ENCODE peak calls at places on chromosomes 13 and 19, in eight cellular contexts. One of them, this sample, is unnamed.

GRCh38 chr19:53994811-53995210 is 3.4 kb downstream of the CACNG6 start:
- DNase-seq in BJ: no peak
- DNase-seq in NCI-H2029 treated with DMSO at 0.1 percent for 48 hours: no peak
- DNase-seq in fibroblast of pulmonary artery: no peak
- DNase-seq in activated CD8-positive, alpha-beta T cell treated with anti-CD3 and anti-CD28 coated beads, Interleukin-2, amount 10 ng/mL, durations not matched to agents 7 days and 5 days: no peak
- DNase-seq in uterus: no peak
- DNase-seq in NCI-H510A: no peak
- DNase-seq in hepatic stellate cell: no peak
- DNase-seq in this sample: no peak

GRCh38 chr13:97359181-97360057 is 74.5 kb upstream of the RAP2A start:
- DNase-seq in hepatic stellate cell: peak
- DNase-seq in fibroblast of pulmonary artery: peak
- DNase-seq in BJ: peak
- DNase-seq in NCI-H2029 treated with DMSO at 0.1 percent for 48 hours: peak
- DNase-seq in NCI-H510A: peak
- DNase-seq in activated CD8-positive, alpha-beta T cell treated with anti-CD3 and anti-CD28 coated beads, Interleukin-2, amount 10 ng/mL, durations not matched to agents 7 days and 5 days: peak
- DNase-seq in uterus: peak
- DNase-seq in this sample: peak

GRCh38 chr19:45097776-45098520 is 5.0 kb downstream of the PPP1R37 start:
- DNase-seq in uterus: peak
- DNase-seq in fibroblast of pulmonary artery: peak
- DNase-seq in activated CD8-positive, alpha-beta T cell treated with anti-CD3 and anti-CD28 coated beads, Interleukin-2, amount 10 ng/mL, durations not matched to agents 7 days and 5 days: no peak
- DNase-seq in NCI-H510A: no peak
- DNase-seq in BJ: peak
- DNase-seq in NCI-H2029 treated with DMSO at 0.1 percent for 48 hours: no peak
- DNase-seq in hepatic stellate cell: peak
- DNase-seq in this sample: no peak

GRCh38 chr13:30857018-30857417 is 49.1 kb upstream of the MEDAG start:
- DNase-seq in BJ: no peak
- DNase-seq in hepatic stellate cell: no peak
- DNase-seq in uterus: no peak
- DNase-seq in fibroblast of pulmonary artery: no peak
- DNase-seq in NCI-H510A: no peak
- DNase-seq in activated CD8-positive, alpha-beta T cell treated with anti-CD3 and anti-CD28 coated beads, Interleukin-2, amount 10 ng/mL, durations not matched to agents 7 days and 5 days: no peak
- DNase-seq in NCI-H2029 treated with DMSO at 0.1 percent for 48 hours: no peak
- DNase-seq in this sample: no peak

GRCh38 chr19:377801-378581 is 31.0 kb downstream of the C2CD4C start:
- DNase-seq in fibroblast of pulmonary artery: no peak
- DNase-seq in NCI-H2029 treated with DMSO at 0.1 percent for 48 hours: no peak
- DNase-seq in BJ: no peak
- DNase-seq in hepatic stellate cell: no peak
- DNase-seq in uterus: no peak
- DNase-seq in activated CD8-positive, alpha-beta T cell treated with anti-CD3 and anti-CD28 coated beads, Interleukin-2, amount 10 ng/mL, durations not matched to agents 7 days and 5 days: no peak
- DNase-seq in NCI-H510A: no peak
- DNase-seq in this sample: no peak

GRCh38 chr19:36136975-36137686 is 2.7 kb upstream of the CAPNS1 start:
- DNase-seq in activated CD8-positive, alpha-beta T cell treated with anti-CD3 and anti-CD28 coated beads, Interleukin-2, amount 10 ng/mL, durations not matched to agents 7 days and 5 days: no peak
- DNase-seq in NCI-H2029 treated with DMSO at 0.1 percent for 48 hours: peak
- DNase-seq in BJ: no peak
- DNase-seq in hepatic stellate cell: peak
- DNase-seq in fibroblast of pulmonary artery: peak
- DNase-seq in uterus: no peak
- DNase-seq in NCI-H510A: no peak
- DNase-seq in this sample: peak

GRCh38 chr19:17654993-17655392 is 33.2 kb downstream of the UNC13A start:
- DNase-seq in activated CD8-positive, alpha-beta T cell treated with anti-CD3 and anti-CD28 coated beads, Interleukin-2, amount 10 ng/mL, durations not matched to agents 7 days and 5 days: no peak
- DNase-seq in uterus: no peak
- DNase-seq in NCI-H2029 treated with DMSO at 0.1 percent for 48 hours: no peak
- DNase-seq in BJ: no peak
- DNase-seq in NCI-H510A: no peak
- DNase-seq in fibroblast of pulmonary artery: no peak
- DNase-seq in hepatic stellate cell: no peak
- DNase-seq in this sample: no peak

GRCh38 chr13:76769238-76769859 is 116.9 kb downstream of the KCTD12 start:
- DNase-seq in NCI-H2029 treated with DMSO at 0.1 percent for 48 hours: no peak
- DNase-seq in uterus: no peak
- DNase-seq in fibroblast of pulmonary artery: no peak
- DNase-seq in hepatic stellate cell: no peak
- DNase-seq in BJ: no peak
- DNase-seq in activated CD8-positive, alpha-beta T cell treated with anti-CD3 and anti-CD28 coated beads, Interleukin-2, amount 10 ng/mL, durations not matched to agents 7 days and 5 days: no peak
- DNase-seq in NCI-H510A: no peak
- DNase-seq in this sample: no peak

GRCh38 chr13:111371211-111371610 is 50.8 kb downstream of the TEX29 start:
- DNase-seq in uterus: no peak
- DNase-seq in activated CD8-positive, alpha-beta T cell treated with anti-CD3 and anti-CD28 coated beads, Interleukin-2, amount 10 ng/mL, durations not matched to agents 7 days and 5 days: no peak
- DNase-seq in NCI-H510A: no peak
- DNase-seq in hepatic stellate cell: no peak
- DNase-seq in BJ: no peak
- DNase-seq in fibroblast of pulmonary artery: peak
- DNase-seq in NCI-H2029 treated with DMSO at 0.1 percent for 48 hours: no peak
- DNase-seq in this sample: no peak

GRCh38 chr13:99103536-99103935 is 97.1 kb upstream of the UBAC2 start:
- DNase-seq in fibroblast of pulmonary artery: no peak
- DNase-seq in NCI-H510A: no peak
- DNase-seq in NCI-H2029 treated with DMSO at 0.1 percent for 48 hours: no peak
- DNase-seq in BJ: no peak
- DNase-seq in uterus: no peak
- DNase-seq in activated CD8-positive, alpha-beta T cell treated with anti-CD3 and anti-CD28 coated beads, Interleukin-2, amount 10 ng/mL, durations not matched to agents 7 days and 5 days: no peak
- DNase-seq in hepatic stellate cell: no peak
- DNase-seq in this sample: no peak

GRCh38 chr19:21491161-21491560 is 14.2 kb upstream of the ZNF429 start:
- DNase-seq in hepatic stellate cell: no peak
- DNase-seq in fibroblast of pulmonary artery: no peak
- DNase-seq in uterus: no peak
- DNase-seq in BJ: no peak
- DNase-seq in NCI-H2029 treated with DMSO at 0.1 percent for 48 hours: no peak
- DNase-seq in NCI-H510A: no peak
- DNase-seq in activated CD8-positive, alpha-beta T cell treated with anti-CD3 and anti-CD28 coated beads, Interleukin-2, amount 10 ng/mL, durations not matched to agents 7 days and 5 days: no peak
- DNase-seq in this sample: no peak

GRCh38 chr13:29369060-29369743 is 226.3 kb downstream of the SLC7A1 start:
- DNase-seq in NCI-H2029 treated with DMSO at 0.1 percent for 48 hours: peak
- DNase-seq in fibroblast of pulmonary artery: peak
- DNase-seq in NCI-H510A: no peak
- DNase-seq in uterus: no peak
- DNase-seq in activated CD8-positive, alpha-beta T cell treated with anti-CD3 and anti-CD28 coated beads, Interleukin-2, amount 10 ng/mL, durations not matched to agents 7 days and 5 days: no peak
- DNase-seq in BJ: no peak
- DNase-seq in hepatic stellate cell: peak
- DNase-seq in this sample: no peak

GRCh38 chr13:44734204-44734707 is 158.1 kb upstream of the TSC22D1 start:
- DNase-seq in BJ: no peak
- DNase-seq in activated CD8-positive, alpha-beta T cell treated with anti-CD3 and anti-CD28 coated beads, Interleukin-2, amount 10 ng/mL, durations not matched to agents 7 days and 5 days: no peak
- DNase-seq in NCI-H510A: no peak
- DNase-seq in fibroblast of pulmonary artery: peak
- DNase-seq in uterus: no peak
- DNase-seq in hepatic stellate cell: no peak
- DNase-seq in NCI-H2029 treated with DMSO at 0.1 percent for 48 hours: peak
- DNase-seq in this sample: no peak

GRCh38 chr13:71864981-71865857 is 1.8 kb downstream of the DACH1 start:
- DNase-seq in fibroblast of pulmonary artery: no peak
- DNase-seq in activated CD8-positive, alpha-beta T cell treated with anti-CD3 and anti-CD28 coated beads, Interleukin-2, amount 10 ng/mL, durations not matched to agents 7 days and 5 days: no peak
- DNase-seq in hepatic stellate cell: peak
- DNase-seq in NCI-H510A: no peak
- DNase-seq in NCI-H2029 treated with DMSO at 0.1 percent for 48 hours: no peak
- DNase-seq in uterus: peak
- DNase-seq in BJ: no peak
- DNase-seq in this sample: no peak

GRCh38 chr19:13978306-13978705 is 26.0 kb downstream of the DCAF15 start:
- DNase-seq in activated CD8-positive, alpha-beta T cell treated with anti-CD3 and anti-CD28 coated beads, Interleukin-2, amount 10 ng/mL, durations not matched to agents 7 days and 5 days: no peak
- DNase-seq in uterus: peak
- DNase-seq in BJ: no peak
- DNase-seq in fibroblast of pulmonary artery: peak
- DNase-seq in hepatic stellate cell: no peak
- DNase-seq in NCI-H510A: no peak
- DNase-seq in NCI-H2029 treated with DMSO at 0.1 percent for 48 hours: peak
- DNase-seq in this sample: no peak

GRCh38 chr19:3225677-3226093 is 1.2 kb downstream of the CELF5 start:
- DNase-seq in uterus: no peak
- DNase-seq in BJ: no peak
- DNase-seq in hepatic stellate cell: no peak
- DNase-seq in activated CD8-positive, alpha-beta T cell treated with anti-CD3 and anti-CD28 coated beads, Interleukin-2, amount 10 ng/mL, durations not matched to agents 7 days and 5 days: no peak
- DNase-seq in fibroblast of pulmonary artery: no peak
- DNase-seq in NCI-H2029 treated with DMSO at 0.1 percent for 48 hours: no peak
- DNase-seq in NCI-H510A: no peak
- DNase-seq in this sample: no peak

GRCh38 chr13:50809133-50810090 is 34.1 kb downstream of the DLEU7 start:
- DNase-seq in hepatic stellate cell: no peak
- DNase-seq in NCI-H510A: peak
- DNase-seq in activated CD8-positive, alpha-beta T cell treated with anti-CD3 and anti-CD28 coated beads, Interleukin-2, amount 10 ng/mL, durations not matched to agents 7 days and 5 days: no peak
- DNase-seq in NCI-H2029 treated with DMSO at 0.1 percent for 48 hours: no peak
- DNase-seq in BJ: peak
- DNase-seq in fibroblast of pulmonary artery: no peak
- DNase-seq in uterus: no peak
- DNase-seq in this sample: no peak

GRCh38 chr19:7346488-7346971 is 2.2 kb upstream of the ARHGEF18 start:
- DNase-seq in NCI-H510A: no peak
- DNase-seq in hepatic stellate cell: no peak
- DNase-seq in fibroblast of pulmonary artery: no peak
- DNase-seq in BJ: no peak
- DNase-seq in NCI-H2029 treated with DMSO at 0.1 percent for 48 hours: no peak
- DNase-seq in uterus: no peak
- DNase-seq in activated CD8-positive, alpha-beta T cell treated with anti-CD3 and anti-CD28 coated beads, Interleukin-2, amount 10 ng/mL, durations not matched to agents 7 days and 5 days: no peak
- DNase-seq in this sample: no peak

GRCh38 chr13:79365981-79366380 is 40.1 kb downstream of the RBM26 start:
- DNase-seq in NCI-H2029 treated with DMSO at 0.1 percent for 48 hours: no peak
- DNase-seq in fibroblast of pulmonary artery: no peak
- DNase-seq in activated CD8-positive, alpha-beta T cell treated with anti-CD3 and anti-CD28 coated beads, Interleukin-2, amount 10 ng/mL, durations not matched to agents 7 days and 5 days: no peak
- DNase-seq in BJ: no peak
- DNase-seq in hepatic stellate cell: no peak
- DNase-seq in NCI-H510A: no peak
- DNase-seq in uterus: no peak
- DNase-seq in this sample: no peak

GRCh38 chr13:97279913-97280312 is 57.8 kb downstream of the MBNL2 start:
- DNase-seq in activated CD8-positive, alpha-beta T cell treated with anti-CD3 and anti-CD28 coated beads, Interleukin-2, amount 10 ng/mL, durations not matched to agents 7 days and 5 days: no peak
- DNase-seq in fibroblast of pulmonary artery: peak
- DNase-seq in hepatic stellate cell: no peak
- DNase-seq in NCI-H2029 treated with DMSO at 0.1 percent for 48 hours: no peak
- DNase-seq in BJ: peak
- DNase-seq in uterus: no peak
- DNase-seq in NCI-H510A: no peak
- DNase-seq in this sample: no peak

GRCh38 chr13:28035146-28035782 is 46.8 kb upstream of the URAD start:
- DNase-seq in BJ: no peak
- DNase-seq in uterus: no peak
- DNase-seq in NCI-H2029 treated with DMSO at 0.1 percent for 48 hours: peak
- DNase-seq in activated CD8-positive, alpha-beta T cell treated with anti-CD3 and anti-CD28 coated beads, Interleukin-2, amount 10 ng/mL, durations not matched to agents 7 days and 5 days: no peak
- DNase-seq in fibroblast of pulmonary artery: no peak
- DNase-seq in NCI-H510A: peak
- DNase-seq in hepatic stellate cell: no peak
- DNase-seq in this sample: no peak

GRCh38 chr13:99969934-99970760 is 1.4 kb downstream of the ZIC5 start:
- DNase-seq in hepatic stellate cell: no peak
- DNase-seq in NCI-H510A: peak
- DNase-seq in uterus: no peak
- DNase-seq in NCI-H2029 treated with DMSO at 0.1 percent for 48 hours: no peak
- DNase-seq in activated CD8-positive, alpha-beta T cell treated with anti-CD3 and anti-CD28 coated beads, Interleukin-2, amount 10 ng/mL, durations not matched to agents 7 days and 5 days: peak
- DNase-seq in fibroblast of pulmonary artery: no peak
- DNase-seq in BJ: no peak
- DNase-seq in this sample: peak

GRCh38 chr19:29477831-29478577 is 47.8 kb upstream of the VSTM2B start:
- DNase-seq in NCI-H2029 treated with DMSO at 0.1 percent for 48 hours: no peak
- DNase-seq in fibroblast of pulmonary artery: no peak
- DNase-seq in uterus: no peak
- DNase-seq in hepatic stellate cell: no peak
- DNase-seq in NCI-H510A: no peak
- DNase-seq in activated CD8-positive, alpha-beta T cell treated with anti-CD3 and anti-CD28 coated beads, Interleukin-2, amount 10 ng/mL, durations not matched to agents 7 days and 5 days: no peak
- DNase-seq in BJ: no peak
- DNase-seq in this sample: no peak

GRCh38 chr13:76632388-76633044 is 253.7 kb downstream of the KCTD12 start:
- DNase-seq in NCI-H2029 treated with DMSO at 0.1 percent for 48 hours: no peak
- DNase-seq in NCI-H510A: no peak
- DNase-seq in activated CD8-positive, alpha-beta T cell treated with anti-CD3 and anti-CD28 coated beads, Interleukin-2, amount 10 ng/mL, durations not matched to agents 7 days and 5 days: no peak
- DNase-seq in BJ: no peak
- DNase-seq in hepatic stellate cell: no peak
- DNase-seq in uterus: no peak
- DNase-seq in fibroblast of pulmonary artery: peak
- DNase-seq in this sample: no peak

GRCh38 chr13:28037399-28037798 is 48.9 kb upstream of the URAD start:
- DNase-seq in uterus: no peak
- DNase-seq in NCI-H2029 treated with DMSO at 0.1 percent for 48 hours: no peak
- DNase-seq in hepatic stellate cell: peak
- DNase-seq in activated CD8-positive, alpha-beta T cell treated with anti-CD3 and anti-CD28 coated beads, Interleukin-2, amount 10 ng/mL, durations not matched to agents 7 days and 5 days: no peak
- DNase-seq in BJ: no peak
- DNase-seq in NCI-H510A: no peak
- DNase-seq in fibroblast of pulmonary artery: no peak
- DNase-seq in this sample: no peak

GRCh38 chr19:38264486-38265212 is at the start of gene SPINT2:
- DNase-seq in NCI-H2029 treated with DMSO at 0.1 percent for 48 hours: no peak
- DNase-seq in uterus: no peak
- DNase-seq in hepatic stellate cell: no peak
- DNase-seq in NCI-H510A: peak
- DNase-seq in activated CD8-positive, alpha-beta T cell treated with anti-CD3 and anti-CD28 coated beads, Interleukin-2, amount 10 ng/mL, durations not matched to agents 7 days and 5 days: peak
- DNase-seq in fibroblast of pulmonary artery: no peak
- DNase-seq in BJ: no peak
- DNase-seq in this sample: peak

GRCh38 chr13:33855371-33855895 is 37.5 kb downstream of the RFC3 start:
- DNase-seq in activated CD8-positive, alpha-beta T cell treated with anti-CD3 and anti-CD28 coated beads, Interleukin-2, amount 10 ng/mL, durations not matched to agents 7 days and 5 days: no peak
- DNase-seq in uterus: no peak
- DNase-seq in NCI-H2029 treated with DMSO at 0.1 percent for 48 hours: no peak
- DNase-seq in hepatic stellate cell: no peak
- DNase-seq in fibroblast of pulmonary artery: no peak
- DNase-seq in BJ: no peak
- DNase-seq in NCI-H510A: no peak
- DNase-seq in this sample: no peak

GRCh38 chr19:40265055-40265762 is 19.9 kb downstream of the AKT2 start:
- DNase-seq in BJ: no peak
- DNase-seq in fibroblast of pulmonary artery: no peak
- DNase-seq in NCI-H510A: no peak
- DNase-seq in uterus: no peak
- DNase-seq in NCI-H2029 treated with DMSO at 0.1 percent for 48 hours: no peak
- DNase-seq in activated CD8-positive, alpha-beta T cell treated with anti-CD3 and anti-CD28 coated beads, Interleukin-2, amount 10 ng/mL, durations not matched to agents 7 days and 5 days: no peak
- DNase-seq in hepatic stellate cell: no peak
- DNase-seq in this sample: no peak

GRCh38 chr19:18259848-18260247 is 14.4 kb downstream of the IQCN start:
- DNase-seq in NCI-H510A: no peak
- DNase-seq in NCI-H2029 treated with DMSO at 0.1 percent for 48 hours: no peak
- DNase-seq in fibroblast of pulmonary artery: no peak
- DNase-seq in hepatic stellate cell: peak
- DNase-seq in uterus: peak
- DNase-seq in BJ: no peak
- DNase-seq in activated CD8-positive, alpha-beta T cell treated with anti-CD3 and anti-CD28 coated beads, Interleukin-2, amount 10 ng/mL, durations not matched to agents 7 days and 5 days: no peak
- DNase-seq in this sample: no peak

GRCh38 chr19:42596391-42597071 is 1.8 kb upstream of the CEACAM8 start:
- DNase-seq in BJ: no peak
- DNase-seq in uterus: no peak
- DNase-seq in hepatic stellate cell: peak
- DNase-seq in fibroblast of pulmonary artery: peak
- DNase-seq in NCI-H510A: no peak
- DNase-seq in NCI-H2029 treated with DMSO at 0.1 percent for 48 hours: no peak
- DNase-seq in activated CD8-positive, alpha-beta T cell treated with anti-CD3 and anti-CD28 coated beads, Interleukin-2, amount 10 ng/mL, durations not matched to agents 7 days and 5 days: peak
- DNase-seq in this sample: no peak

GRCh38 chr19:623974-624373 is 9.4 kb downstream of the POLRMT start:
- DNase-seq in activated CD8-positive, alpha-beta T cell treated with anti-CD3 and anti-CD28 coated beads, Interleukin-2, amount 10 ng/mL, durations not matched to agents 7 days and 5 days: no peak
- DNase-seq in fibroblast of pulmonary artery: peak
- DNase-seq in NCI-H2029 treated with DMSO at 0.1 percent for 48 hours: no peak
- DNase-seq in hepatic stellate cell: no peak
- DNase-seq in NCI-H510A: no peak
- DNase-seq in BJ: peak
- DNase-seq in uterus: no peak
- DNase-seq in this sample: no peak

GRCh38 chr13:75968103-75968838 is 332.1 kb downstream of the LMO7 start:
- DNase-seq in NCI-H510A: no peak
- DNase-seq in NCI-H2029 treated with DMSO at 0.1 percent for 48 hours: no peak
- DNase-seq in activated CD8-positive, alpha-beta T cell treated with anti-CD3 and anti-CD28 coated beads, Interleukin-2, amount 10 ng/mL, durations not matched to agents 7 days and 5 days: no peak
- DNase-seq in hepatic stellate cell: no peak
- DNase-seq in fibroblast of pulmonary artery: no peak
- DNase-seq in BJ: no peak
- DNase-seq in uterus: no peak
- DNase-seq in this sample: no peak

GRCh38 chr19:40671404-40671803 is 19.0 kb downstream of the NUMBL start:
- DNase-seq in BJ: no peak
- DNase-seq in NCI-H510A: no peak
- DNase-seq in uterus: no peak
- DNase-seq in fibroblast of pulmonary artery: no peak
- DNase-seq in NCI-H2029 treated with DMSO at 0.1 percent for 48 hours: no peak
- DNase-seq in activated CD8-positive, alpha-beta T cell treated with anti-CD3 and anti-CD28 coated beads, Interleukin-2, amount 10 ng/mL, durations not matched to agents 7 days and 5 days: no peak
- DNase-seq in hepatic stellate cell: no peak
- DNase-seq in this sample: no peak